ENCODE peak calls at places on chromosomes 2 and 18, in five cellular contexts. One of them, this sample, is unnamed.
A peak's percentile ranks its signal among the peaks of the same experiment; 100 is the strongest.

GRCh38 chr2:172288603-172289002 is 138.8 kb upstream of the ITGA6 start:
- DNase-seq in heart left ventricle: no peak
- DNase-seq in transverse colon: no peak
- DNase-seq in A549: no peak
- DNase-seq in endothelial cell of umbilical vein: peak; percentile 53
- DNase-seq in this sample: no peak

GRCh38 chr2:176082885-176083731 is 654 bp downstream of the EVX2 start:
- DNase-seq in heart left ventricle: no peak
- DNase-seq in transverse colon: no peak
- DNase-seq in A549: no peak
- DNase-seq in endothelial cell of umbilical vein: no peak
- DNase-seq in this sample: no peak

GRCh38 chr18:59918320-59918755 is 18.5 kb downstream of the PMAIP1 start:
- DNase-seq in heart left ventricle: peak; percentile 44
- DNase-seq in transverse colon: peak; percentile 55
- DNase-seq in A549: peak; percentile 66
- DNase-seq in endothelial cell of umbilical vein: no peak
- DNase-seq in this sample: peak; percentile 88

GRCh38 chr2:168758970-168759820 is 43.2 kb upstream of the NOSTRIN start:
- DNase-seq in heart left ventricle: no peak
- DNase-seq in transverse colon: no peak
- DNase-seq in A549: peak; percentile 67
- DNase-seq in endothelial cell of umbilical vein: peak; percentile 58
- DNase-seq in this sample: no peak

GRCh38 chr2:189350515-189351209 is 90.6 kb upstream of the WDR75 start:
- DNase-seq in heart left ventricle: no peak
- DNase-seq in transverse colon: no peak
- DNase-seq in A549: no peak
- DNase-seq in endothelial cell of umbilical vein: peak; percentile 90
- DNase-seq in this sample: no peak

GRCh38 chr2:199484927-199485326 is 27.2 kb upstream of the SATB2 start:
- DNase-seq in heart left ventricle: no peak
- DNase-seq in transverse colon: peak; percentile 66
- DNase-seq in A549: peak; percentile 31
- DNase-seq in endothelial cell of umbilical vein: no peak
- DNase-seq in this sample: no peak

GRCh38 chr2:66575625-66576371 is 140.9 kb downstream of the MEIS1 start:
- DNase-seq in heart left ventricle: peak; percentile 36
- DNase-seq in transverse colon: no peak
- DNase-seq in A549: no peak
- DNase-seq in endothelial cell of umbilical vein: peak; percentile 26
- DNase-seq in this sample: peak; percentile 76

GRCh38 chr2:13480057-13480456 is 763.3 kb downstream of the TRIB2 start:
- DNase-seq in heart left ventricle: no peak
- DNase-seq in transverse colon: no peak
- DNase-seq in A549: no peak
- DNase-seq in endothelial cell of umbilical vein: no peak
- DNase-seq in this sample: no peak

GRCh38 chr2:238290079-238290478 is 1.7 kb upstream of the PER2 start:
- DNase-seq in heart left ventricle: peak; percentile 58
- DNase-seq in transverse colon: peak; percentile 90
- DNase-seq in A549: peak; percentile 100
- DNase-seq in endothelial cell of umbilical vein: peak; percentile 12
- DNase-seq in this sample: peak; percentile 82

GRCh38 chr2:216388046-216388884 is 16.0 kb upstream of the MARCHF4 start:
- DNase-seq in heart left ventricle: no peak
- DNase-seq in transverse colon: no peak
- DNase-seq in A549: no peak
- DNase-seq in endothelial cell of umbilical vein: no peak
- DNase-seq in this sample: no peak

GRCh38 chr18:10379511-10379910 is 74.9 kb upstream of the APCDD1 start:
- DNase-seq in heart left ventricle: no peak
- DNase-seq in transverse colon: no peak
- DNase-seq in A549: no peak
- DNase-seq in endothelial cell of umbilical vein: no peak
- DNase-seq in this sample: no peak

GRCh38 chr2:110903548-110903947 is 171.2 kb downstream of the ACOXL start:
- DNase-seq in heart left ventricle: peak; percentile 19
- DNase-seq in transverse colon: peak; percentile 83
- DNase-seq in A549: no peak
- DNase-seq in endothelial cell of umbilical vein: no peak
- DNase-seq in this sample: no peak

GRCh38 chr18:26655010-26655613 is 106.8 kb upstream of the KCTD1 start:
- DNase-seq in heart left ventricle: no peak
- DNase-seq in transverse colon: no peak
- DNase-seq in A549: peak; percentile 39
- DNase-seq in endothelial cell of umbilical vein: peak; percentile 7
- DNase-seq in this sample: no peak

GRCh38 chr2:84302513-84303412 is 156.3 kb downstream of the SUCLG1 start:
- DNase-seq in heart left ventricle: no peak
- DNase-seq in transverse colon: peak; percentile 58
- DNase-seq in A549: peak; percentile 69
- DNase-seq in endothelial cell of umbilical vein: peak; percentile 41
- DNase-seq in this sample: no peak

GRCh38 chr2:221641181-221641871 is 69.2 kb upstream of the EPHA4 start:
- DNase-seq in heart left ventricle: no peak
- DNase-seq in transverse colon: no peak
- DNase-seq in A549: no peak
- DNase-seq in endothelial cell of umbilical vein: peak; percentile 94
- DNase-seq in this sample: no peak

GRCh38 chr2:149082781-149083180 is 44.3 kb downstream of the LYPD6B start:
- DNase-seq in heart left ventricle: no peak
- DNase-seq in transverse colon: no peak
- DNase-seq in A549: no peak
- DNase-seq in endothelial cell of umbilical vein: no peak
- DNase-seq in this sample: no peak

GRCh38 chr18:47997338-47997780 is 66.9 kb upstream of the SMAD2 start:
- DNase-seq in heart left ventricle: no peak
- DNase-seq in transverse colon: no peak
- DNase-seq in A549: peak; percentile 62
- DNase-seq in endothelial cell of umbilical vein: no peak
- DNase-seq in this sample: no peak

GRCh38 chr18:76380791-76381405 is 114.1 kb downstream of the ZNF516 start:
- DNase-seq in heart left ventricle: no peak
- DNase-seq in transverse colon: no peak
- DNase-seq in A549: peak; percentile 38
- DNase-seq in endothelial cell of umbilical vein: no peak
- DNase-seq in this sample: peak; percentile 69

GRCh38 chr2:217489145-217489960 is 513.4 kb downstream of the TNS1 start:
- DNase-seq in heart left ventricle: no peak
- DNase-seq in transverse colon: no peak
- DNase-seq in A549: no peak
- DNase-seq in endothelial cell of umbilical vein: no peak
- DNase-seq in this sample: no peak

GRCh38 chr2:126655066-126655465 is 892 bp upstream of the GYPC start:
- DNase-seq in heart left ventricle: no peak
- DNase-seq in transverse colon: no peak
- DNase-seq in A549: no peak
- DNase-seq in endothelial cell of umbilical vein: no peak
- DNase-seq in this sample: no peak

GRCh38 chr2:175690113-175690716 is 311.9 kb downstream of the LNPK start:
- DNase-seq in heart left ventricle: no peak
- DNase-seq in transverse colon: peak; percentile 24
- DNase-seq in A549: peak; percentile 67
- DNase-seq in endothelial cell of umbilical vein: peak; percentile 81
- DNase-seq in this sample: no peak

GRCh38 chr2:95670167-95670566 is 78.4 kb downstream of the TRIM43 start:
- DNase-seq in heart left ventricle: no peak
- DNase-seq in transverse colon: no peak
- DNase-seq in A549: no peak
- DNase-seq in endothelial cell of umbilical vein: no peak
- DNase-seq in this sample: no peak

GRCh38 chr2:71256421-71256820 is 29.5 kb upstream of the PAIP2B start:
- DNase-seq in heart left ventricle: no peak
- DNase-seq in transverse colon: no peak
- DNase-seq in A549: no peak
- DNase-seq in endothelial cell of umbilical vein: no peak
- DNase-seq in this sample: no peak

GRCh38 chr2:44937688-44938240 is 3.7 kb upstream of the SIX3 start:
- DNase-seq in heart left ventricle: no peak
- DNase-seq in transverse colon: no peak
- DNase-seq in A549: peak; percentile 87
- DNase-seq in endothelial cell of umbilical vein: no peak
- DNase-seq in this sample: peak; percentile 64

GRCh38 chr2:238061310-238062202 is 755 bp downstream of the SCLY start:
- DNase-seq in heart left ventricle: no peak
- DNase-seq in transverse colon: peak; percentile 35
- DNase-seq in A549: peak; percentile 49
- DNase-seq in endothelial cell of umbilical vein: peak; percentile 30
- DNase-seq in this sample: peak; percentile 80

GRCh38 chr2:44897406-44897805 is 44.1 kb upstream of the SIX3 start:
- DNase-seq in heart left ventricle: no peak
- DNase-seq in transverse colon: no peak
- DNase-seq in A549: peak; percentile 37
- DNase-seq in endothelial cell of umbilical vein: no peak
- DNase-seq in this sample: no peak

GRCh38 chr18:24322594-24323136 is 75.0 kb downstream of the OSBPL1A start:
- DNase-seq in heart left ventricle: no peak
- DNase-seq in transverse colon: no peak
- DNase-seq in A549: no peak
- DNase-seq in endothelial cell of umbilical vein: peak; percentile 18
- DNase-seq in this sample: no peak

GRCh38 chr2:50181212-50181611 is 850.7 kb downstream of the NRXN1 start:
- DNase-seq in heart left ventricle: no peak
- DNase-seq in transverse colon: no peak
- DNase-seq in A549: peak; percentile 1
- DNase-seq in endothelial cell of umbilical vein: no peak
- DNase-seq in this sample: no peak

DNA sequence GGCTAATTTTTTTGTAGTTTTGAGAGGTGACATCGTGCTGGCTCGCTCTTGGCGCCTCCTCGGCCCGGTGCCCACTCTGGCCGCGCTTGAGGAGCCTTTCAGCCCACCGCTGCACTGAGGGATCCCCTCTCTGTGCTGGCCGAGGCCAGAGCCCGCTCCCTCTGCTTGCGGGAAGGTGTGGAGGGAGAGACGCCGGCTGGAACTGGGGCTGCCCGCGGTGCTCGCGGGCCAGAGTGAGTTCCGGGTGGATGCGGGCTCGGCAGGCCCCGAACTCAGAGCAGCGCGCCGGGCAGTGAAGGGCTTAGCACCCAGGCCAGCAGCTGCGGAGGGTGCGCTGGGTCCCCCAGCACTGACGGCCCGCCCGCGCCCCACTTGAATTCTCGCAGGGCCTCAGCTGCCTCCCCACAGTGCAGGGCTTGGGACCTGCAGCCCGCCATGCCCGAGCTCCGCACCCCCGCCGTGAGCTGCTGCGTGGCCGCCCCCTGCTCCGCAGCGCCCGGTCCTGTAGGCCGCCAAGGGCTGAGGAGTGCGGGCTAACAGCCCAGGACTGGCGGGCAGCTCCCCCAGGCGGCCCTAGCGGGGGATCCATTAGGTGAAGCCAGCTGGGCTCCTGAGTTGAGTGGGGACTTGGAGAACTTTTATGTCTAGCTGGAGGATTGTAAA is 113.2 kb upstream of the ZSWIM2 start:
- DNase-seq in heart left ventricle: no peak
- DNase-seq in transverse colon: no peak
- DNase-seq in A549: no peak
- DNase-seq in endothelial cell of umbilical vein: no peak
- DNase-seq in this sample: no peak
- TF ChIP-seq POLR2A in heart left ventricle: no peak
- TF ChIP-seq POLR2A in transverse colon: no peak
- TF ChIP-seq POLR2A in A549: no peak
- TF ChIP-seq POLR2A in endothelial cell of umbilical vein: no peak
- TF ChIP-seq POLR2A in this sample: no peak

GRCh38 chr18:54957987-54958386 is 1.3 kb downstream of the CCDC68 start:
- DNase-seq in heart left ventricle: no peak
- DNase-seq in transverse colon: peak; percentile 27
- DNase-seq in A549: peak; percentile 55
- DNase-seq in endothelial cell of umbilical vein: no peak
- DNase-seq in this sample: no peak
- TF ChIP-seq CTCF in heart left ventricle: no peak
- TF ChIP-seq CTCF in transverse colon: no peak
- TF ChIP-seq CTCF in A549: no peak
- TF ChIP-seq CTCF in endothelial cell of umbilical vein: no peak
- TF ChIP-seq CTCF in this sample: no peak

GRCh38 chr18:75253043-75253442 is 42.4 kb downstream of the TSHZ1 start:
- DNase-seq in heart left ventricle: no peak
- DNase-seq in transverse colon: no peak
- DNase-seq in A549: no peak
- DNase-seq in endothelial cell of umbilical vein: no peak
- DNase-seq in this sample: no peak
- TF ChIP-seq POLR2A in heart left ventricle: no peak
- TF ChIP-seq POLR2A in transverse colon: no peak
- TF ChIP-seq POLR2A in A549: no peak
- TF ChIP-seq POLR2A in endothelial cell of umbilical vein: no peak
- TF ChIP-seq POLR2A in this sample: no peak

DNA sequence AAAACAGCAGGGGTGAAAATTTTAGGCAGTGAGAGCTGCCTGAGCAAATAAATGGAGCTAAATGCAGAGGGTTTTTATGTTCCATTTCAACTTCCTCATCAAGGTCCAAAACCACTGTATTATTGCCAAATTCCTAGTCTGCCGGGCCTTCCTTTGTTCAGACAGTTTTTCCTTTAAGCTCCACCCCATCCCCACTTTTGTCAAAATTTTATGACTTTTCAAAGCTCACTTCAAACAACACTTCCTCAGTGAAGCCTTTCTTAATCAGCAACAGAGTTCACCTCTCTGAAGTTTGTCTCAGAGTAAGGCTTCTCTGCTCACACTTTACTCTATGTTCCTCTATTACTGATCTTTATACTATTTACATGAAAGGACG is 81.3 kb downstream of the CERKL start:
- DNase-seq in heart left ventricle: no peak
- DNase-seq in transverse colon: no peak
- DNase-seq in A549: no peak
- DNase-seq in endothelial cell of umbilical vein: no peak
- DNase-seq in this sample: no peak
- TF ChIP-seq CTCF in heart left ventricle: no peak
- TF ChIP-seq CTCF in transverse colon: no peak
- TF ChIP-seq CTCF in A549: no peak
- TF ChIP-seq CTCF in endothelial cell of umbilical vein: no peak
- TF ChIP-seq CTCF in this sample: no peak

GRCh38 chr2:177970670-177971454 is 101.7 kb downstream of the PDE11A start:
- DNase-seq in heart left ventricle: no peak
- DNase-seq in transverse colon: no peak
- DNase-seq in A549: no peak
- DNase-seq in endothelial cell of umbilical vein: no peak
- DNase-seq in this sample: no peak

GRCh38 chr2:177972782-177973181 is 99.8 kb downstream of the PDE11A start:
- DNase-seq in heart left ventricle: no peak
- DNase-seq in transverse colon: no peak
- DNase-seq in A549: no peak
- DNase-seq in endothelial cell of umbilical vein: no peak
- DNase-seq in this sample: no peak

GRCh38 chr2:177972123-177972522 is 100.5 kb downstream of the PDE11A start:
- DNase-seq in heart left ventricle: no peak
- DNase-seq in transverse colon: no peak
- DNase-seq in A549: no peak
- DNase-seq in endothelial cell of umbilical vein: no peak
- DNase-seq in this sample: no peak
- TF ChIP-seq POLR2A in heart left ventricle: no peak
- TF ChIP-seq POLR2A in transverse colon: no peak
- TF ChIP-seq POLR2A in A549: no peak
- TF ChIP-seq POLR2A in endothelial cell of umbilical vein: no peak
- TF ChIP-seq POLR2A in this sample: no peak